ENCODE peak calls at places on chromosomes 16 and 17, in seven cellular contexts. One of them, this sample, is unnamed.

GRCh38 chr17:67546578-67547527 is 169.8 kb downstream of the PITPNC1 start:
- DNase-seq in anterior cingulate cortex: no peak
- DNase-seq in WTC11: peak; percentile 19
- DNase-seq in lung: peak; percentile 51
- DNase-seq in mammary epithelial cell: no peak
- DNase-seq in T-helper 2 cell: no peak
- DNase-seq in left colon: peak; percentile 73
- DNase-seq in this sample: no peak

GRCh38 chr17:82938486-82939212 is 98.8 kb upstream of the ZNF750 start:
- DNase-seq in anterior cingulate cortex: no peak
- DNase-seq in WTC11: peak; percentile 5
- DNase-seq in lung: no peak
- DNase-seq in mammary epithelial cell: no peak
- DNase-seq in T-helper 2 cell: no peak
- DNase-seq in left colon: peak; percentile 1
- DNase-seq in this sample: no peak

GRCh38 chr16:83578146-83578545 is 229.6 kb upstream of the HSBP1 start:
- DNase-seq in anterior cingulate cortex: no peak
- DNase-seq in WTC11: no peak
- DNase-seq in lung: no peak
- DNase-seq in mammary epithelial cell: no peak
- DNase-seq in T-helper 2 cell: no peak
- DNase-seq in left colon: no peak
- DNase-seq in this sample: no peak

GRCh38 chr16:83002351-83003334 is 375.9 kb downstream of the CDH13 start:
- DNase-seq in anterior cingulate cortex: no peak
- DNase-seq in WTC11: no peak
- DNase-seq in lung: no peak
- DNase-seq in mammary epithelial cell: no peak
- DNase-seq in T-helper 2 cell: no peak
- DNase-seq in left colon: no peak
- DNase-seq in this sample: no peak

GRCh38 chr16:83995756-83996155 is 27.7 kb downstream of the NECAB2 start:
- DNase-seq in anterior cingulate cortex: no peak
- DNase-seq in WTC11: peak; percentile 77
- DNase-seq in lung: no peak
- DNase-seq in mammary epithelial cell: peak; percentile 17
- DNase-seq in T-helper 2 cell: no peak
- DNase-seq in left colon: peak; percentile 36
- DNase-seq in this sample: no peak

GRCh38 chr17:67359960-67360817 is 6.2 kb downstream of the PSMD12 start:
- DNase-seq in anterior cingulate cortex: no peak
- DNase-seq in WTC11: no peak
- DNase-seq in lung: no peak
- DNase-seq in mammary epithelial cell: no peak
- DNase-seq in T-helper 2 cell: peak; percentile 52
- DNase-seq in left colon: no peak
- DNase-seq in this sample: no peak

GRCh38 chr17:3529817-3530741 is 27.5 kb downstream of the TRPV3 start:
- DNase-seq in anterior cingulate cortex: no peak
- DNase-seq in WTC11: peak; percentile 50
- DNase-seq in lung: peak; percentile 54
- DNase-seq in mammary epithelial cell: no peak
- DNase-seq in T-helper 2 cell: no peak
- DNase-seq in left colon: no peak
- DNase-seq in this sample: no peak

GRCh38 chr17:78676415-78677302 is 99.5 kb upstream of the DNAH17 start:
- DNase-seq in anterior cingulate cortex: no peak
- DNase-seq in WTC11: no peak
- DNase-seq in lung: no peak
- DNase-seq in mammary epithelial cell: no peak
- DNase-seq in T-helper 2 cell: no peak
- DNase-seq in left colon: no peak
- DNase-seq in this sample: no peak

GRCh38 chr17:27811961-27812360 is 11.6 kb upstream of the NOS2 start:
- DNase-seq in anterior cingulate cortex: no peak
- DNase-seq in WTC11: no peak
- DNase-seq in lung: no peak
- DNase-seq in mammary epithelial cell: no peak
- DNase-seq in T-helper 2 cell: no peak
- DNase-seq in left colon: peak; percentile 70
- DNase-seq in this sample: no peak

GRCh38 chr17:7747586-7747985 is 30.0 kb downstream of the DNAH2 start:
- DNase-seq in anterior cingulate cortex: no peak
- DNase-seq in WTC11: no peak
- DNase-seq in lung: no peak
- DNase-seq in mammary epithelial cell: no peak
- DNase-seq in T-helper 2 cell: no peak
- DNase-seq in left colon: no peak
- DNase-seq in this sample: no peak

GRCh38 chr16:4814542-4815173 is 12.2 kb upstream of the ROGDI start:
- DNase-seq in anterior cingulate cortex: no peak
- DNase-seq in WTC11: no peak
- DNase-seq in lung: no peak
- DNase-seq in mammary epithelial cell: no peak
- DNase-seq in T-helper 2 cell: no peak
- DNase-seq in left colon: no peak
- DNase-seq in this sample: no peak

GRCh38 chr17:40598021-40598927 is 33.0 kb upstream of the CCR7 start:
- DNase-seq in anterior cingulate cortex: no peak
- DNase-seq in WTC11: no peak
- DNase-seq in lung: no peak
- DNase-seq in mammary epithelial cell: no peak
- DNase-seq in T-helper 2 cell: peak; percentile 42
- DNase-seq in left colon: no peak
- DNase-seq in this sample: no peak

GRCh38 chr17:38464251-38464722 is 36.0 kb downstream of the ARHGAP23 start:
- DNase-seq in anterior cingulate cortex: no peak
- DNase-seq in WTC11: no peak
- DNase-seq in lung: no peak
- DNase-seq in mammary epithelial cell: no peak
- DNase-seq in T-helper 2 cell: no peak
- DNase-seq in left colon: peak; percentile 21
- DNase-seq in this sample: no peak

GRCh38 chr16:24906199-24906808 is 60.5 kb downstream of the SLC5A11 start:
- DNase-seq in anterior cingulate cortex: no peak
- DNase-seq in WTC11: no peak
- DNase-seq in lung: no peak
- DNase-seq in mammary epithelial cell: no peak
- DNase-seq in T-helper 2 cell: no peak
- DNase-seq in left colon: no peak
- DNase-seq in this sample: no peak

This sample was measured in epithelial cell of prostate.